ENCODE peak calls at places on chromosomes 5 and 9, in six cellular contexts. One of them, this sample, is unnamed.
A peak's percentile ranks its signal among the peaks of the same experiment; 100 is the strongest.

GRCh38 chr5:171610686-171611085 is 174.9 kb upstream of the SMIM23 start:
- DNase-seq in GM23248: no peak
- DNase-seq in mesendoderm: no peak
- DNase-seq in mammary epithelial cell: no peak
- DNase-seq in psoas muscle: no peak
- DNase-seq in heart right ventricle: no peak
- DNase-seq in this sample: no peak

GRCh38 chr9:105150991-105151685 is 93.3 kb upstream of the SLC44A1 start:
- DNase-seq in GM23248: peak; percentile 68
- DNase-seq in mesendoderm: no peak
- DNase-seq in mammary epithelial cell: peak; percentile 59
- DNase-seq in psoas muscle: no peak
- DNase-seq in heart right ventricle: no peak
- DNase-seq in this sample: peak; percentile 38

GRCh38 chr5:76999451-76999850 is 30.8 kb upstream of the AGGF1 start:
- DNase-seq in GM23248: peak; percentile 86
- DNase-seq in mesendoderm: peak; percentile 59
- DNase-seq in mammary epithelial cell: peak; percentile 75
- DNase-seq in psoas muscle: no peak
- DNase-seq in heart right ventricle: no peak
- DNase-seq in this sample: peak; percentile 87

GRCh38 chr5:73365990-73366667 is 82.4 kb downstream of the FOXD1 start:
- DNase-seq in GM23248: no peak
- DNase-seq in mesendoderm: no peak
- DNase-seq in mammary epithelial cell: no peak
- DNase-seq in psoas muscle: no peak
- DNase-seq in heart right ventricle: no peak
- DNase-seq in this sample: no peak

GRCh38 chr5:90015584-90016018 is 394.0 kb downstream of the CETN3 start:
- DNase-seq in GM23248: peak; percentile 45
- DNase-seq in mesendoderm: peak; percentile 74
- DNase-seq in mammary epithelial cell: peak; percentile 3
- DNase-seq in psoas muscle: no peak
- DNase-seq in heart right ventricle: no peak
- DNase-seq in this sample: peak; percentile 71

GRCh38 chr9:7055201-7055903 is 297.6 kb downstream of the KDM4C start:
- DNase-seq in GM23248: no peak
- DNase-seq in mesendoderm: no peak
- DNase-seq in mammary epithelial cell: no peak
- DNase-seq in psoas muscle: no peak
- DNase-seq in heart right ventricle: no peak
- DNase-seq in this sample: no peak

GRCh38 chr9:74748966-74749365 is 138.8 kb downstream of the TRPM6 start:
- DNase-seq in GM23248: no peak
- DNase-seq in mesendoderm: no peak
- DNase-seq in mammary epithelial cell: no peak
- DNase-seq in psoas muscle: no peak
- DNase-seq in heart right ventricle: no peak
- DNase-seq in this sample: no peak

GRCh38 chr5:96572864-96573512 is 89.2 kb upstream of the CAST start:
- DNase-seq in GM23248: peak; percentile 92
- DNase-seq in mesendoderm: no peak
- DNase-seq in mammary epithelial cell: peak; percentile 97
- DNase-seq in psoas muscle: no peak
- DNase-seq in heart right ventricle: no peak
- DNase-seq in this sample: peak; percentile 96

GRCh38 chr9:100856238-100856637 is 172.3 kb upstream of the PLPPR1 start:
- DNase-seq in GM23248: no peak
- DNase-seq in mesendoderm: no peak
- DNase-seq in mammary epithelial cell: no peak
- DNase-seq in psoas muscle: no peak
- DNase-seq in heart right ventricle: no peak
- DNase-seq in this sample: no peak

GRCh38 chr5:36897616-36898015 is 21.0 kb downstream of the NIPBL start:
- DNase-seq in GM23248: peak; percentile 60
- DNase-seq in mesendoderm: no peak
- DNase-seq in mammary epithelial cell: no peak
- DNase-seq in psoas muscle: no peak
- DNase-seq in heart right ventricle: no peak
- DNase-seq in this sample: no peak

GRCh38 chr9:91099471-91099870 is 262.2 kb downstream of the AUH start:
- DNase-seq in GM23248: no peak
- DNase-seq in mesendoderm: no peak
- DNase-seq in mammary epithelial cell: no peak
- DNase-seq in psoas muscle: no peak
- DNase-seq in heart right ventricle: no peak
- DNase-seq in this sample: no peak

GRCh38 chr9:91102269-91102668 is 259.4 kb downstream of the AUH start:
- DNase-seq in GM23248: no peak
- DNase-seq in mesendoderm: no peak
- DNase-seq in mammary epithelial cell: no peak
- DNase-seq in psoas muscle: no peak
- DNase-seq in heart right ventricle: no peak
- DNase-seq in this sample: no peak

GRCh38 chr9:91098203-91098602 is 263.5 kb downstream of the AUH start:
- DNase-seq in GM23248: no peak
- DNase-seq in mesendoderm: no peak
- DNase-seq in mammary epithelial cell: no peak
- DNase-seq in psoas muscle: no peak
- DNase-seq in heart right ventricle: no peak
- DNase-seq in this sample: no peak

GRCh38 chr9:91100878-91101450 is 260.8 kb downstream of the AUH start:
- DNase-seq in GM23248: no peak
- DNase-seq in mesendoderm: no peak
- DNase-seq in mammary epithelial cell: no peak
- DNase-seq in psoas muscle: peak; percentile 83
- DNase-seq in heart right ventricle: peak; percentile 51
- DNase-seq in this sample: peak; percentile 27

GRCh38 chr9:91101598-91102168 is 260.0 kb downstream of the AUH start:
- DNase-seq in GM23248: no peak
- DNase-seq in mesendoderm: peak; percentile 45
- DNase-seq in mammary epithelial cell: no peak
- DNase-seq in psoas muscle: no peak
- DNase-seq in heart right ventricle: no peak
- DNase-seq in this sample: no peak
- H3K27me3 ChIP-seq in GM23248: no peaks in the 10 kb centered on the region
- H3K27me3 ChIP-seq in mesendoderm: no peaks in the 10 kb centered on the region
- H3K27me3 ChIP-seq in mammary epithelial cell: no peaks in the 10 kb centered on the region
- H3K27me3 ChIP-seq in psoas muscle: no peaks in the 10 kb centered on the region
- H3K27me3 ChIP-seq in heart right ventricle: no peaks in the 10 kb centered on the region
- H3K27me3 ChIP-seq in this sample: no peaks in the 10 kb centered on the region

DNA sequence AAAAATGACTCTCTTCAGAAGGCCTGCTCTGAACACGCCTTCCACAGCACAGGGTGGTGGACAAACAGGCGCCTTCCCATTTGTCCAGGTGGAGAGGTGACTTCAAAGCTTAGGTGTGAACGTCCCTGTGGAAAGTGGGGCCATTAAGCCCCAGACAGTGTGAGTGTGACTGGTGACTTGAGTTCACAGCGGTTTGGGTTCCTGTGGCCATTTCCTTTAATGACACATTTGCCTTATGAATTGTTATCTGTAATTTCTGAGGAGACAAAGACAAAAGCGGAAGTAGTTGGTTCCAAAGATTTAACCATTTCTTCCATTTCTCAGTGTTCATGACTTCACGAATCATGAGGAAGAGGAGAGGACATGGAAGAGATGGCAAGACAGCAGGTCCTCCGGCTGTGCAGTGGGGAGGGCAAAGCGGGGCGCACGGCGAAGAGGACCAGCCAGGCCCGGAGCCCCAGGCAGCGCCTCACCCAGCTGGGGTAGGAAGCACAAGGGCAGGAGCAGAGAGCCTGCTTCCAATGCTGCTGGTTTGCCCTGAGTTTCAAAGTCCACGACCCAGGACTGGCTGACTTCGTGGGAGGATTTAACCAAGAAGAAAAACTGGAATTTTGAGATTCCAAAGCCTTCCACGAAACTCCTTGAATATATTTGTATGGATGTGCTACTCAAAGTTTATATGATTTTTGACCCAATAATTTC is 27.9 kb upstream of the SEMA4D start:
- DNase-seq in GM23248: no peak
- DNase-seq in mesendoderm: no peak
- DNase-seq in mammary epithelial cell: no peak
- DNase-seq in psoas muscle: no peak
- DNase-seq in heart right ventricle: no peak
- DNase-seq in this sample: no peak
- H3K27me3 ChIP-seq in GM23248: no peaks in the 10 kb centered on the region
- H3K27me3 ChIP-seq in mesendoderm: no peaks in the 10 kb centered on the region
- H3K27me3 ChIP-seq in mammary epithelial cell: peaks cover 2% of the 10 kb centered on the region
- H3K27me3 ChIP-seq in psoas muscle: no peaks in the 10 kb centered on the region
- H3K27me3 ChIP-seq in heart right ventricle: no peaks in the 10 kb centered on the region
- H3K27me3 ChIP-seq in this sample: no peaks in the 10 kb centered on the region

DNA sequence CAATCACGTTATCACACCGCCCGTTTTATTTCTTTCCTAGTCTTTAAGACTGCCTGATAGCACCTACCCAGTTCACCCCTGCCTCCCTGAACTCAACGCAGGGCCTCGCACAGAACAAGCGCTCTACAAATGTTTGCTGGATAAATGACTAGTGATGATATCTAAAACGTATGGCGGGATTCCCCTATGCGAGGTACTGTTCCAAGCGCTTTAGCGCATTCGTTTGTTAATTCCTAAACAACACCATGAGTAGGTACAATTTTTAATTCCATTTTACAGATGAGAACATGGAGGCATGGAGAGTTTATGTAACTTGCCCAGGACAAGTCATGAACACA is 6.6 kb downstream of the POU4F3 start:
- DNase-seq in GM23248: no peak
- DNase-seq in mesendoderm: peak; percentile 25
- DNase-seq in mammary epithelial cell: no peak
- DNase-seq in psoas muscle: no peak
- DNase-seq in heart right ventricle: no peak
- DNase-seq in this sample: no peak
- H3K27me3 ChIP-seq in GM23248: peaks cover 71% of the 10 kb centered on the region
- H3K27me3 ChIP-seq in mesendoderm: peaks cover 60% of the 10 kb centered on the region
- H3K27me3 ChIP-seq in mammary epithelial cell: peaks cover 57% of the 10 kb centered on the region
- H3K27me3 ChIP-seq in psoas muscle: peaks cover 3% of the 10 kb centered on the region
- H3K27me3 ChIP-seq in heart right ventricle: peaks cover 30% of the 10 kb centered on the region
- H3K27me3 ChIP-seq in this sample: peaks cover 75% of the 10 kb centered on the region

DNA sequence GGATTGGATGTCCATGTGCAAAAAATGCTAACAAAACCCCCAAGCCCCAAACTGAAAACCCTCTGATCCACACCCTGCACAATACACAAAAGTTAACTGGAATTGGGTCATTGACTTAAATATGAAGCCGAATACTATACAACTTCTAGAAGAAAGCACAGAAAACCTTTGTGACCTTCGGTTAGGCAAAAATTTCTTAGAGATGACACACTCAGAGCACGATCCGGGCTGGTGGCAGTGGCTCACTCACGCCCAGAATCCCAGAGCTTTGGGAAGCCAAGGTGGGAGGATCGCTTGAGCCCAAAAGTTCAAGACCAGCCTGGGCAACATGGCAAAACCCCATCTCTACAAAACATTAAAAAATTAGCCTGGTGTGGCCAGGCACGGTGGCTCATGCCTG is 1.8 kb upstream of the DIPK1B start:
- DNase-seq in GM23248: peak; percentile 66
- DNase-seq in mesendoderm: no peak
- DNase-seq in mammary epithelial cell: no peak
- DNase-seq in psoas muscle: no peak
- DNase-seq in heart right ventricle: no peak
- DNase-seq in this sample: no peak
- H3K27me3 ChIP-seq in GM23248: peaks cover 7% of the 10 kb centered on the region
- H3K27me3 ChIP-seq in mesendoderm: no peaks in the 10 kb centered on the region
- H3K27me3 ChIP-seq in mammary epithelial cell: peaks cover 6% of the 10 kb centered on the region
- H3K27me3 ChIP-seq in psoas muscle: no peaks in the 10 kb centered on the region
- H3K27me3 ChIP-seq in heart right ventricle: no peaks in the 10 kb centered on the region
- H3K27me3 ChIP-seq in this sample: no peaks in the 10 kb centered on the region

GRCh38 chr9:34520096-34520495 is 2.7 kb downstream of the ENHO start:
- DNase-seq in GM23248: no peak
- DNase-seq in mesendoderm: no peak
- DNase-seq in mammary epithelial cell: no peak
- DNase-seq in psoas muscle: no peak
- DNase-seq in heart right ventricle: no peak
- DNase-seq in this sample: no peak

GRCh38 chr9:34519321-34520020 is 3.3 kb downstream of the ENHO start:
- DNase-seq in GM23248: no peak
- DNase-seq in mesendoderm: no peak
- DNase-seq in mammary epithelial cell: no peak
- DNase-seq in psoas muscle: no peak
- DNase-seq in heart right ventricle: no peak
- DNase-seq in this sample: no peak

GRCh38 chr9:34522091-34522887 is 501 bp downstream of the ENHO start:
- DNase-seq in GM23248: peak; percentile 12
- DNase-seq in mesendoderm: no peak
- DNase-seq in mammary epithelial cell: no peak
- DNase-seq in psoas muscle: no peak
- DNase-seq in heart right ventricle: no peak
- DNase-seq in this sample: no peak

GRCh38 chr9:34521406-34522045 is 1.3 kb downstream of the ENHO start:
- DNase-seq in GM23248: no peak
- DNase-seq in mesendoderm: no peak
- DNase-seq in mammary epithelial cell: no peak
- DNase-seq in psoas muscle: no peak
- DNase-seq in heart right ventricle: no peak
- DNase-seq in this sample: no peak

GRCh38 chr9:34520505-34521385 is 2.0 kb downstream of the ENHO start:
- DNase-seq in GM23248: no peak
- DNase-seq in mesendoderm: no peak
- DNase-seq in mammary epithelial cell: no peak
- DNase-seq in psoas muscle: no peak
- DNase-seq in heart right ventricle: no peak
- DNase-seq in this sample: no peak
- H3K27me3 ChIP-seq in GM23248: peaks cover 25% of the 10 kb centered on the region
- H3K27me3 ChIP-seq in mesendoderm: no peaks in the 10 kb centered on the region
- H3K27me3 ChIP-seq in mammary epithelial cell: no peaks in the 10 kb centered on the region
- H3K27me3 ChIP-seq in psoas muscle: no peaks in the 10 kb centered on the region
- H3K27me3 ChIP-seq in heart right ventricle: no peaks in the 10 kb centered on the region
- H3K27me3 ChIP-seq in this sample: peaks cover 8% of the 10 kb centered on the region

GRCh38 chr5:173514666-173515065 is 101.8 kb downstream of the BOD1 start:
- DNase-seq in GM23248: peak; percentile 44
- DNase-seq in mesendoderm: no peak
- DNase-seq in mammary epithelial cell: no peak
- DNase-seq in psoas muscle: no peak
- DNase-seq in heart right ventricle: no peak
- DNase-seq in this sample: no peak

GRCh38 chr5:173515526-173515925 is 100.9 kb downstream of the BOD1 start:
- DNase-seq in GM23248: peak; percentile 97
- DNase-seq in mesendoderm: no peak
- DNase-seq in mammary epithelial cell: peak; percentile 2
- DNase-seq in psoas muscle: no peak
- DNase-seq in heart right ventricle: no peak
- DNase-seq in this sample: no peak

GRCh38 chr5:173517648-173518047 is 98.8 kb downstream of the BOD1 start:
- DNase-seq in GM23248: no peak
- DNase-seq in mesendoderm: peak; percentile 1
- DNase-seq in mammary epithelial cell: no peak
- DNase-seq in psoas muscle: no peak
- DNase-seq in heart right ventricle: no peak
- DNase-seq in this sample: no peak

GRCh38 chr5:173522518-173522917 is 93.9 kb downstream of the BOD1 start:
- DNase-seq in GM23248: no peak
- DNase-seq in mesendoderm: no peak
- DNase-seq in mammary epithelial cell: no peak
- DNase-seq in psoas muscle: no peak
- DNase-seq in heart right ventricle: no peak
- DNase-seq in this sample: no peak

GRCh38 chr5:173518856-173519255 is 97.6 kb downstream of the BOD1 start:
- DNase-seq in GM23248: no peak
- DNase-seq in mesendoderm: no peak
- DNase-seq in mammary epithelial cell: no peak
- DNase-seq in psoas muscle: no peak
- DNase-seq in heart right ventricle: no peak
- DNase-seq in this sample: no peak
- H3K27me3 ChIP-seq in GM23248: no peaks in the 10 kb centered on the region
- H3K27me3 ChIP-seq in mesendoderm: no peaks in the 10 kb centered on the region
- H3K27me3 ChIP-seq in mammary epithelial cell: no peaks in the 10 kb centered on the region
- H3K27me3 ChIP-seq in psoas muscle: no peaks in the 10 kb centered on the region
- H3K27me3 ChIP-seq in heart right ventricle: no peaks in the 10 kb centered on the region
- H3K27me3 ChIP-seq in this sample: no peaks in the 10 kb centered on the region

GRCh38 chr9:124000784-124001444 is 10.7 kb upstream of the LHX2 start:
- DNase-seq in GM23248: no peak
- DNase-seq in mesendoderm: no peak
- DNase-seq in mammary epithelial cell: no peak
- DNase-seq in psoas muscle: no peak
- DNase-seq in heart right ventricle: no peak
- DNase-seq in this sample: no peak
- H3K27me3 ChIP-seq in GM23248: peaks cover 92% of the 10 kb centered on the region
- H3K27me3 ChIP-seq in mesendoderm: peaks cover 66% of the 10 kb centered on the region
- H3K27me3 ChIP-seq in mammary epithelial cell: peaks cover 74% of the 10 kb centered on the region
- H3K27me3 ChIP-seq in psoas muscle: no peaks in the 10 kb centered on the region
- H3K27me3 ChIP-seq in heart right ventricle: peaks cover 32% of the 10 kb centered on the region
- H3K27me3 ChIP-seq in this sample: peaks cover 92% of the 10 kb centered on the region